ENCODE peak calls at places on chromosomes 2 and 18, in nine cellular contexts. N, L, Y, F, T, C, B, K and J are unnamed samples.

GRCh38 chr2:199607914-199608313 is 150.2 kb upstream of the SATB2 start:
- DNase-seq in N (no peak), L (no peak), Y (no peak), F (no peak), T (no peak), C (no peak), B (no peak), K (no peak), J (no peak)

GRCh38 chr2:137928547-137929503 is 35.4 kb upstream of the HNMT start:
- DNase-seq in N (no peak), L (no peak), Y (no peak), F (peak), T (no peak), C (no peak), B (no peak), K (no peak), J (peak)

GRCh38 chr2:109031481-109032228 is 42.6 kb upstream of the EDAR start:
- DNase-seq in N (peak), L (peak), Y (peak), F (peak), T (peak), C (no peak), B (peak), K (no peak), J (no peak)

GRCh38 chr2:49080681-49081080 is 73.6 kb downstream of the FSHR start:
- DNase-seq in N (no peak), L (no peak), Y (no peak), F (no peak), T (no peak), C (no peak), B (no peak), K (no peak), J (no peak)

GRCh38 chr2:138534791-138535190 is 33.2 kb downstream of the SPOPL start:
- DNase-seq in N (no peak), L (no peak), Y (no peak), F (no peak), T (no peak), C (no peak), B (no peak), K (no peak), J (no peak)

GRCh38 chr2:236209996-236210395 is 41.8 kb upstream of the GBX2 start:
- DNase-seq in N (no peak), L (no peak), Y (no peak), F (no peak), T (peak), C (no peak), B (no peak), K (no peak), J (no peak)

GRCh38 chr2:160876029-160876428 is 284.2 kb upstream of the TANK start:
- DNase-seq in N (no peak), L (no peak), Y (no peak), F (no peak), T (no peak), C (no peak), B (no peak), K (no peak), J (no peak)

GRCh38 chr18:62899534-62899933 is 184.2 kb downstream of the PHLPP1 start:
- DNase-seq in N (no peak), L (no peak), Y (no peak), F (no peak), T (no peak), C (no peak), B (no peak), K (no peak), J (no peak)

GRCh38 chr2:222561817-222562424 is 94.0 kb downstream of the FARSB start:
- DNase-seq in N (peak), L (peak), Y (peak), F (peak), T (peak), C (no peak), B (peak), K (peak), J (peak)

GRCh38 chr2:121567957-121568409 is 37.3 kb downstream of the RNU4ATAC start:
- DNase-seq in N (no peak), L (no peak), Y (no peak), F (peak), T (no peak), C (no peak), B (no peak), K (no peak), J (no peak)

GRCh38 chr2:58484201-58484600 is 243.1 kb upstream of the FANCL start:
- DNase-seq in N (no peak), L (no peak), Y (no peak), F (peak), T (no peak), C (no peak), B (no peak), K (no peak), J (peak)

GRCh38 chr2:112163541-112163981 is 25.4 kb downstream of the FBLN7 start:
- DNase-seq in N (no peak), L (no peak), Y (no peak), F (no peak), T (no peak), C (no peak), B (no peak), K (no peak), J (no peak)

GRCh38 chr2:157759855-157760254 is 116.3 kb downstream of the ACVR1 start:
- DNase-seq in N (no peak), L (no peak), Y (no peak), F (no peak), T (no peak), C (no peak), B (no peak), K (no peak), J (no peak)

GRCh38 chr2:216680951-216681629 is 14.3 kb downstream of the IGFBP5 start:
- DNase-seq in N (no peak), L (no peak), Y (no peak), F (peak), T (no peak), C (no peak), B (no peak), K (no peak), J (no peak)

GRCh38 chr2:160367887-160368286 is 125.7 kb downstream of the RBMS1 start:
- DNase-seq in N (no peak), L (no peak), Y (no peak), F (peak), T (no peak), C (no peak), B (no peak), K (no peak), J (peak)

GRCh38 chr2:7609556-7610323 is 692.5 kb downstream of the RNF144A start:
- DNase-seq in N (no peak), L (no peak), Y (no peak), F (no peak), T (no peak), C (no peak), B (no peak), K (no peak), J (no peak)

GRCh38 chr2:71930073-71930681 is 217.5 kb downstream of the CYP26B1 start:
- DNase-seq in N (no peak), L (no peak), Y (no peak), F (no peak), T (no peak), C (no peak), B (peak), K (no peak), J (no peak)

GRCh38 chr2:9837451-9837850 is 5.8 kb upstream of the TAF1B start:
- DNase-seq in N (no peak), L (no peak), Y (no peak), F (no peak), T (no peak), C (no peak), B (no peak), K (no peak), J (no peak)

GRCh38 chr2:98582523-98582922 is 25.8 kb downstream of the COA5 start:
- DNase-seq in N (no peak), L (no peak), Y (no peak), F (no peak), T (no peak), C (no peak), B (no peak), K (no peak), J (no peak)

GRCh38 chr2:14018620-14019019 is 613.9 kb upstream of the LRATD1 start:
- DNase-seq in N (no peak), L (no peak), Y (no peak), F (no peak), T (no peak), C (no peak), B (no peak), K (no peak), J (no peak)
- TF ChIP-seq POLR2A in N (no peak), L (no peak), Y (no peak), F (no peak), T (no peak), C (no peak), B (no peak), K (no peak), J (no peak)

GRCh38 chr18:23614891-23615290 is 28.6 kb upstream of the NPC1 start:
- DNase-seq in N (no peak), L (no peak), Y (no peak), F (no peak), T (no peak), C (no peak), B (no peak), K (no peak), J (no peak)
- TF ChIP-seq POLR2A in N (no peak), L (no peak), Y (no peak), F (no peak), T (no peak), C (no peak), B (no peak), K (no peak), J (no peak)

GRCh38 chr2:20596973-20597867 is 53.7 kb downstream of the HS1BP3 start:
- DNase-seq in N (peak), L (no peak), Y (no peak), F (no peak), T (peak), C (peak), B (peak), K (no peak), J (no peak)
- TF ChIP-seq POLR2A in N (no peak), L (no peak), Y (no peak), F (no peak), T (no peak), C (no peak), B (peak), K (no peak), J (no peak)

DNA sequence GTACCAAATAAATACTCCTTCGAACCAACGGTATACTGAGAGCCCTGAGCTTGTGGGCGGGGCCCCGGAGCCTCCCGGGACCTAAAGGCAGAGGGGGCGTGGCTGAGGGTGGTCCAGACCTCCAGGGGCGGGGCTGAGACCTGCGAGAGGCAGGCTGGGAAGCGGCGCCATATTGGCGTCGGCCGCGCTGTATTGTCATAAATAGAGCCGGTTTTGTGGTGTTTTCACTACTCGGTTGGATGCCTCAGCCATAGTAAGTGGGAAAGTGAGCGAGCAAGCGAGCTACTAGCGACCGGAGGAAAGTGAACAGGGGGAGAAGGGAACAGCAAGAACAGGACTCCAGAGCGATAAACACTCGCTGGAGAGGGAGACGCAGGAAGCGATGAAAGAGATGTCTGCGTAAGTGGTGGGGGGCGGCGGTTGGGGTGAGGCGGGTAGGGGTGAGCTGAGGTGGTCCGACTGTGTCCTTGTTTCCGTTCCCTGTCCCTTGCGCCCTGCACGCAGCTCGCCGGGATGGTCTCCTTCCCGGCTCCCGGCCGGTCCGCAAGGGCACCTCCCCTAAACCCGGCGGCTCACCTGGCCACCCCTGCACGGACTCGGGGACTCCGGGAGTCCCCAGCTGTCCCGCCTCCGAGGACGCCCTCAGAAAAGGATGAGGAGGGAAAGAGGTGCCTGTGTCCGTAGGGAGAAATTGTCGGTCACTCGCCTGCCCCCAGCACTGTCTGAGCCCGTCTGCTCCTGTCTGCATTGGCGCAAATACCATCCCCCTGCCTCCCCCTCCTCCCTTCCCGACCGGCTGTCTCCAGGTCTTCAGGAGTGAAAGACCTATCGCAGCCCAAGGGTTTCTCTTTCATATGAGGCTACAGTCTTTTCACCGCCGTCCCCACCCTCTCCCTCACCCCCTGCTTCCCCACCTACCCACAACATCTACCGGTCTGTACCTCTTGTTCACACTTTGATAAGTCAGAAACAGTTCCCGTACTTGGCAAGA is at the start of gene PAPOLG:
- DNase-seq in N (peak), L (peak), Y (peak), F (peak), T (peak), C (peak), B (peak), K (peak), J (peak)
- TF ChIP-seq POLR2A in N (peak), L (peak), Y (peak), F (peak), T (peak), C (peak), B (peak), K (peak), J (peak)